ENCODE peak calls at places on chromosomes 6 and 20, in five cellular contexts. Z is GM23338, C is HepG2, S is HCT116, E is stomach. O is an unnamed sample.

GRCh38 chr6:18491303-18492090 is 104.3 kb downstream of the RNF144B start:
- DNase-seq in E (no peak), S (no peak), Z (peak; percentile 38), C (no peak), O (no peak)

GRCh38 chr20:31706607-31707257 is 15.9 kb downstream of the BCL2L1 start:
- DNase-seq in E (no peak), Z (no peak), C (peak; percentile 97), S (no peak), O (no peak)

GRCh38 chr6:90216081-90216977 is 80.3 kb downstream of the BACH2 start:
- DNase-seq in S (no peak), Z (peak; percentile 26), E (no peak), C (peak; percentile 33), O (peak; percentile 83)

GRCh38 chr6:11979866-11980265 is 32.2 kb upstream of the HIVEP1 start:
- DNase-seq in E (no peak), S (no peak), Z (no peak), C (no peak), O (no peak)

GRCh38 chr20:805713-806112 is 27.8 kb upstream of the FAM110A start:
- DNase-seq in Z (peak; percentile 77), C (no peak), E (no peak), S (peak; percentile 48), O (no peak)

GRCh38 chr6:55496201-55496600 is 82.8 kb downstream of the HMGCLL1 start:
- DNase-seq in Z (no peak), C (no peak), S (no peak), E (no peak), O (no peak)

GRCh38 chr6:151285121-151285520 is 45.4 kb downstream of the AKAP12 start:
- DNase-seq in E (no peak), C (no peak), Z (no peak), S (no peak), O (no peak)

GRCh38 chr20:53023717-53024116 is 51.6 kb downstream of the TSHZ2 start:
- DNase-seq in S (no peak), C (no peak), E (no peak), Z (no peak), O (no peak)

GRCh38 chr6:2773450-2773849 is 8.3 kb downstream of the WRNIP1 start:
- DNase-seq in C (no peak), Z (no peak), E (no peak), S (no peak), O (no peak)

GRCh38 chr6:27280064-27280539 is 32.0 kb downstream of the POM121L2 start:
- DNase-seq in C (peak; percentile 65), S (peak; percentile 45), Z (peak; percentile 82), E (no peak), O (no peak)

GRCh38 chr6:151690303-151690702 is 117.2 kb upstream of the ESR1 start:
- DNase-seq in C (no peak), E (no peak), S (no peak), Z (no peak), O (no peak)

GRCh38 chr6:17493286-17493685 is 99.9 kb downstream of the CAP2 start:
- DNase-seq in E (no peak), Z (no peak), C (no peak), S (no peak), O (no peak)

GRCh38 chr6:31092769-31093505 is 19.4 kb downstream of the C6orf15 start:
- DNase-seq in Z (no peak), S (no peak), E (no peak), C (peak; percentile 74), O (no peak)

GRCh38 chr20:38141154-38141888 is 23.7 kb downstream of the TGM2 start:
- DNase-seq in E (no peak), C (no peak), Z (no peak), S (no peak), O (peak; percentile 70)

DNA sequence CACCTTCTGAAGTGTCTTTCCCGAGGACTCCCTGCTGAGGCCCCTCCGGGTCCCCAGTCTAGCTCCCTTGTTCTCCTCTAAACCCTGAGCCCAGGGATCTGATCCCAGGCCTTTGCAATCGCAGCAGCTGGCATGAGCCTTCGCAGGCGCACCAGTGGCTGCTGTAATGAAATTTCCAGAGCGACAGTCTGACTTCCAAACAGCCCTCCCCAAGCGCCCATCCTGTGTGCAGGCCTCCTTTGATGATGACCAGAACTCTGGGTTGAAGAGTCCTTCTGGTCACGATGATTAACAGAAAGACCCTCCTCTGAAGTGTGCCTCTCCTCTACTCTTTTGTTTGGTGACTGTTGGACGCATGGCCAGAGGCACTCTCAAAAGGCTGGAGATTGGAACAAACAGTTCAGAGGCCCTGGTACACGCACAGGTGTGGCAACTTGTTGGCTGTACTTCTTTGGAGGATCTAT is 89.1 kb upstream of the MPC1 start:
- DNase-seq in E (no peak), S (no peak), C (no peak), Z (no peak), O (peak; percentile 25)
- TF ChIP-seq POLR2AphosphoS5 in E (no peak), S (no peak), C (no peak), Z (no peak), O (no peak)

GRCh38 chr6:168290095-168290494 is 29.5 kb downstream of the DACT2 start:
- DNase-seq in S (no peak), Z (no peak), C (no peak), E (no peak), O (no peak)

GRCh38 chr6:168288781-168289570 is 30.6 kb downstream of the DACT2 start:
- DNase-seq in E (no peak), C (no peak), S (no peak), Z (no peak), O (peak; percentile 47)

GRCh38 chr6:168291450-168291849 is 28.1 kb downstream of the DACT2 start:
- DNase-seq in Z (no peak), C (no peak), E (no peak), S (no peak), O (no peak)

GRCh38 chr6:168292911-168293310 is 26.7 kb downstream of the DACT2 start:
- DNase-seq in Z (no peak), S (no peak), C (no peak), E (no peak), O (no peak)

DNA sequence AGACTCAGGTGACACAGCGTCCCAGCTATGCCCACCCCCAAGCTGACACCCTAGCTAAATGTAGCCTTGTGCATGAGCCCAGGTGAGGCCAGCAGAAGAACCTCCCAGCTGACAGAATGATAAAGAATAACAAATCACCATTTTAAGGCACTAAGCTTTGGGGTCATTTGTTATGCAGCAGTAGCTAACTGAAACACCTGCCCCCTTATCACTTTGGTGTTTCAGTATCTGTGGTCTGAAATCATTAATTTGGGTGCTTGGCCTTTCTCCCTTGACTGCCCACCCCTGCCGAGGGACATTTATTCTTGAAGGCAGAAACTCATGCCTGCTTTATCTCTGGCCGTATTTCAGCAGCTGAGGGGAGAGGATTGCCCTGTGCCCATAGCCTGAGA is 30.0 kb downstream of the DACT2 start:
- DNase-seq in E (no peak), S (no peak), Z (no peak), C (no peak), O (no peak)
- H3K4me3 ChIP-seq in E (no peak overlapping the region), S (no peak overlapping the region), Z (no peak overlapping the region), C (no peak overlapping the region), O (no peak overlapping the region)

GRCh38 chr20:40694246-40694645 is 5.2 kb upstream of the MAFB start:
- DNase-seq in E (no peak), S (no peak), C (no peak), Z (no peak), O (no peak)
- TF ChIP-seq POLR2AphosphoS5 in E (no peak), S (no peak), C (no peak), Z (no peak), O (no peak)

DNA sequence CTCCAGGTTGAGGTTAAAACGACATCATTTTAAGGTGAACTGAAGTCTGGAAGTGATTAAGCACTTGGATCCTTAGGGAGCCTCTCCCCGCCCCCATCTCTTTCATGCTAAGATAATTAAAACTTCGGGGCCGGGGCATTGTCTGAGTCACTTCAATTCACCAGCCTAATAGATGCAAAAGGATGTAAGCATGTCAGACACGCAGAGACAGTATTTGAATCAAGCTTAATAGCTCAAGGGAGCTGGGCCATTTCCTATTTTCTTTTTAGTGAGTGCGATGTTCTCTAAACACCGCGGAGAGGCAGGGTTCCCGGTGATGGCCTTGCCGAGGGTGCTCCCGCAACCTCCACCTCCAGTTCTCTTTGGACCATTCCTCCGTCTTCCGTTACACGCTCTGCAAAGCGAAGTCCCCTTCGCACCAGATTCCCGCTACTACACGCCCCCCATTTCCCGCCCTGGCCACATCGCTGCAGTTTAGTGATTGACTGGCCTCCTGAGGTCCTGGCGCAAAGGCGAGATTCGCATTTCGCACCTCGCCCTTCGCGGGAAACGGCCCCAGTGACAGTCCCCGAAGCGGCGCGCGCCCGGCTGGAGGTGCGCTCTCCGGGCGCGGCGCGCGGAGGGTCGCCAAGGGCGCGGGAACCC is 516 bp upstream of the IRF4 start:
- DNase-seq in S (no peak), C (no peak), Z (peak; percentile 77), E (no peak), O (no peak)
- H3K4me3 ChIP-seq in S (no peak overlapping the region), C (no peak overlapping the region), Z (peak overlapping the region; percentile 72), E (peak overlapping the region; percentile 39), O (peak overlapping the region; percentile 65)

GRCh38 chr6:161476711-161477110 is 202.8 kb upstream of the AGPAT4 start:
- DNase-seq in Z (no peak), C (no peak), E (no peak), S (no peak), O (no peak)
- TF ChIP-seq POLR2AphosphoS5 in Z (no peak), C (no peak), E (no peak), S (no peak), O (no peak)

GRCh38 chr6:106790146-106790770 is 160.9 kb downstream of the QRSL1 start:
- DNase-seq in Z (no peak), E (no peak), S (no peak), C (peak; percentile 33), O (no peak)

GRCh38 chr6:106789436-106790145 is 160.2 kb downstream of the QRSL1 start:
- DNase-seq in E (no peak), Z (no peak), S (no peak), C (no peak), O (no peak)

GRCh38 chr6:106788761-106789160 is 159.4 kb downstream of the QRSL1 start:
- DNase-seq in S (no peak), Z (no peak), E (no peak), C (no peak), O (no peak)

GRCh38 chr6:106790935-106791334 is 161.6 kb downstream of the QRSL1 start:
- DNase-seq in E (no peak), Z (no peak), S (no peak), C (no peak), O (no peak)

GRCh38 chr6:106787327-106788196 is 158.2 kb downstream of the QRSL1 start:
- DNase-seq in C (peak; percentile 92), S (no peak), E (peak; percentile 67), Z (no peak), O (no peak)
- H3K4me3 ChIP-seq in C (peak overlapping the region; percentile 50), S (no peak overlapping the region), E (no peak overlapping the region), Z (no peak overlapping the region), O (no peak overlapping the region)

DNA sequence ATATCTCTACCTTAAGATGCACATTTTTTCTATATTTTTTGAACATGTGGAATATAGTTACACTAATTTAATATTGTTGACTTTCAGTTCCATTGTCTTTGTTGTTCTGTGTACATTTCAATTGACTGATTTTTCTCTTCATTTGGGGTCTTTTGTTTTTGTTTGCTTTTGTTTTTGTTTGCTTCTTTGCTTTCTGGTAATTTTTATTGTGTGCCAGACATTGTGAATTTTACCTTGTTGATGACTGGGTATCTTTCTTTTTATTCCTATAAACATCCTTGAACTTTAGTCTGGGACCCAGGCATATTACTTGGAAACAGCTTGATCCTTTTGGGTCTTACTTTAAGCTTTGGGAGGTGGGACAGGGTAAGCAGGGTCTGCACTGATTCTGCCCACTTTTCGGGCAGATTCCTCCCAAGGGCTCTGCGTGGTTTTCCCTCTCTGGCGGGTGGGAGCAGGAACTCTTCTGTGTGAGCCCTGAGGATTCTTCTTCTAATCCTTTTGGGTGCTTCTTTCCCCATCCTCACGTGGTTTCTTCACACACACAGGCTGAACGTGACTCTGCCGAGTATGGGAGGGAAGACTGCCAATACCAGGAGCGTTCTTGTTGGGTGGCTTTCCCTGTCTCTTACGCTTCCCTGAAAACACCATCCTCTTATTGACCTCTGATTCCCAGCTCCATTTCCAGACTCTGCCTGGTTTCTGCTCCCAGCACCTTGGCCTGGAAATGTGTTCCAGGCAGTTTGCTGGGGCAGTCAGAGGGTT is 200.5 kb downstream of the ARID1B start:
- DNase-seq in E (peak; percentile 46), Z (no peak), S (no peak), C (no peak), O (no peak)
- TF ChIP-seq POLR2AphosphoS5 in E (no peak), Z (no peak), S (no peak), C (no peak), O (no peak)

O was measured in spleen.